ENCODE peak calls at places on chromosomes 11 and 22, in nine cellular contexts. F is GM13977, U is IMR-90, S is PC-3, I is astrocyte of the spinal cord, C is left ventricle myocardium inferior, O is brain microvascular endothelial cell, K is bronchial epithelial cell, Q is tibial artery. P is an unnamed sample.

GRCh38 chr11:32266611-32267010 is 168.7 kb downstream of the WT1 start:
- DNase-seq in F (no peak), U (peak; percentile 4), S (no peak), I (no peak), C (no peak), O (no peak), K (no peak), Q (no peak), P (no peak)

GRCh38 chr22:45683680-45684079 is 12.0 kb downstream of the ATXN10 start:
- DNase-seq in F (no peak), U (no peak), S (no peak), I (no peak), C (no peak), O (no peak), K (no peak), Q (no peak), P (no peak)

GRCh38 chr11:67780056-67780455 is 105.6 kb upstream of the ALDH3B2 start:
- DNase-seq in F (no peak), U (no peak), S (no peak), I (no peak), C (no peak), O (no peak), K (no peak), Q (no peak), P (no peak)

GRCh38 chr22:46087816-46088277 is 62.5 kb upstream of the PPARA start:
- DNase-seq in F (no peak), U (peak; percentile 86), S (no peak), I (peak; percentile 93), C (peak; percentile 93), O (peak; percentile 90), K (no peak), Q (peak; percentile 98), P (peak; percentile 84)

GRCh38 chr11:8011383-8011782 is 24.2 kb downstream of the EIF3F start:
- DNase-seq in F (no peak), U (no peak), S (no peak), I (no peak), C (no peak), O (no peak), K (no peak), Q (no peak), P (no peak)

GRCh38 chr11:31340903-31341572 is 28.5 kb downstream of the DCDC1 start:
- DNase-seq in F (peak; percentile 31), U (peak; percentile 41), S (peak; percentile 50), I (peak; percentile 20), C (no peak), O (peak; percentile 23), K (peak; percentile 43), Q (no peak), P (peak; percentile 52)

GRCh38 chr11:131326829-131327228 is 43.6 kb upstream of the NTM start:
- DNase-seq in F (no peak), U (no peak), S (no peak), I (no peak), C (no peak), O (no peak), K (no peak), Q (no peak), P (no peak)

GRCh38 chr11:125338886-125339811 is 156.9 kb downstream of the FEZ1 start:
- DNase-seq in F (no peak), U (no peak), S (no peak), I (peak; percentile 61), C (no peak), O (peak; percentile 19), K (no peak), Q (peak; percentile 66), P (no peak)

GRCh38 chr11:70087446-70088167 is 9.5 kb downstream of the ANO1 start:
- DNase-seq in F (no peak), U (no peak), S (no peak), I (no peak), C (no peak), O (no peak), K (no peak), Q (no peak), P (no peak)

GRCh38 chr22:22711532-22711913 is 67.1 kb downstream of the GGTLC2 start:
- DNase-seq in F (no peak), U (no peak), S (no peak), I (no peak), C (no peak), O (no peak), K (no peak), Q (peak; percentile 21), P (no peak)

GRCh38 chr11:44563716-44564115 is 1.7 kb upstream of the CD82 start:
- DNase-seq in F (no peak), U (peak; percentile 81), S (no peak), I (peak; percentile 52), C (no peak), O (peak; percentile 70), K (no peak), Q (no peak), P (no peak)

GRCh38 chr11:1882265-1883238 is 9.1 kb downstream of the PRR33 start:
- DNase-seq in F (peak; percentile 93), U (peak; percentile 41), S (peak; percentile 77), I (peak; percentile 64), C (peak; percentile 88), O (peak; percentile 41), K (peak; percentile 35), Q (peak; percentile 84), P (peak; percentile 79)

GRCh38 chr22:45997077-45997774 is 20.3 kb upstream of the WNT7B start:
- DNase-seq in F (peak; percentile 68), U (peak; percentile 95), S (peak; percentile 64), I (peak; percentile 98), C (peak; percentile 95), O (peak; percentile 93), K (peak; percentile 37), Q (peak; percentile 96), P (peak; percentile 51)

GRCh38 chr11:118841469-118842222 is 42.0 kb upstream of the CXCR5 start:
- DNase-seq in F (peak; percentile 46), U (no peak), S (no peak), I (no peak), C (no peak), O (no peak), K (no peak), Q (no peak), P (no peak)

GRCh38 chr11:104191124-104191523 is 27.2 kb upstream of the PDGFD start:
- DNase-seq in F (no peak), U (peak; percentile 49), S (peak; percentile 10), I (peak; percentile 5), C (no peak), O (peak; percentile 24), K (no peak), Q (no peak), P (no peak)

GRCh38 chr11:93478841-93479240 is 64.3 kb downstream of the SMCO4 start:
- DNase-seq in F (no peak), U (no peak), S (no peak), I (no peak), C (no peak), O (no peak), K (no peak), Q (no peak), P (no peak)

DNA sequence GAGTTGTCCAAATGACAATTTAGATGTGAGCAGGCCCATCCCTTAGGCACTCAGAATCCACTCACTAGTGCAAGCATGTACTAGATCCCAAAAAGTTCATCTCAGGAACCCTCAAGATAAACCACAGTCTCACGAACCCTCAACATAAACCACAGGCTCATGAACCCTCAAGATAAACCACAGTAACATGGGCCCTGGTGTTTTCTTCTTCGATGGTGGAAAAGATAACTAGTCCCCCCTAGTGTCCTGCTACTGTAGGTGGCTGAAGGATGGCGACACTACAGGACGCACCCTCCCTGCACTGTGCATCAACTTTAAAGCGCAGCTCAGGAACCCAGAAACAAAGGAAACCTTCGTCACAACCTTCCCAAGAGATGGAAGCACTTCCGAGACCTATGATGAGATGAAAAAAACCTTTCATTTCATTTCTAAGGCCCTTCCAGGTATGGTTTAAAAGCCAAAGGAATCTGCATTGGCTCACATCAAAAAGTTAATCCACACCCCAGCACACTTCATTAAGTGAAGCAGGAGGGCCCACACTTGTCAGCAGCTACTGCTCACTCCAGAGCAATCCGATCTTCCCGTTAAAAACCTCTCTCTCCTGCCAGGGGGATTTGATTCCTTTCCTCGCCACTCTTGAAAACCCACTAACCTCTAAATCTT is 2.4 kb downstream of the LARGE1 start:
- DNase-seq in F (peak; percentile 49), U (peak; percentile 50), S (no peak), I (no peak), C (no peak), O (no peak), K (no peak), Q (no peak), P (no peak)
- TF ChIP-seq CTCF in F (peak; percentile 51), U (peak; percentile 51), S (no peak), I (peak; percentile 7), C (peak; percentile 39), O (peak; percentile 57), K (no peak), Q (no peak), P (no peak)

GRCh38 chr11:13235895-13236294 is 41.7 kb upstream of the BMAL1 start:
- DNase-seq in F (no peak), U (no peak), S (no peak), I (no peak), C (no peak), O (no peak), K (no peak), Q (no peak), P (no peak)

GRCh38 chr11:13233173-13233572 is 44.4 kb upstream of the BMAL1 start:
- DNase-seq in F (no peak), U (no peak), S (no peak), I (no peak), C (no peak), O (no peak), K (no peak), Q (no peak), P (no peak)

GRCh38 chr11:13242564-13242963 is 35.0 kb upstream of the BMAL1 start:
- DNase-seq in F (no peak), U (no peak), S (peak; percentile 35), I (no peak), C (no peak), O (no peak), K (peak; percentile 37), Q (no peak), P (no peak)

GRCh38 chr11:13238879-13239514 is 38.6 kb upstream of the BMAL1 start:
- DNase-seq in F (peak; percentile 23), U (peak; percentile 41), S (peak; percentile 70), I (peak; percentile 33), C (peak; percentile 22), O (peak; percentile 44), K (peak; percentile 35), Q (no peak), P (peak; percentile 72)
- TF ChIP-seq CTCF in F (peak; percentile 89), U (peak; percentile 76), S (peak; percentile 94), I (peak; percentile 92), C (peak; percentile 82), O (peak; percentile 92), K (peak; percentile 82), Q (peak; percentile 60), P (peak; percentile 68)

DNA sequence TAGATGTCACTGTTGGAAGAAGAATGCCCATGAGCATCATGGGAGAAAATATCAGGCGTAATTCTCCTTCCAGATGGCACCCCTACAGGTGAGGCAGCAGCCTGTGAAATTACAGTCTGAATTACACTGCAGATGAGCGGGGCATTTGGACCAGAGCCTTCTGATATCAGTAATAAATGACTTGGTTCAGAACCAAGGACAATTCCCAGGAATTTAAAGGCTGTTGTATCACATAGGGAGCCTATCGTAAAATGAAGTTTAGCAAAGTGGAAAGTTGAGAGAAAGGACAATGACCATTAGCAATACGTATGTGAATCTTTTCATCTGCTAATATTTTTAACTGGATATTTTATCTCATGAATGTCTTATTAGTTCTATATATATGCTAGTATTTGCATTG is 61.3 kb downstream of the PRMT3 start:
- DNase-seq in F (no peak), U (no peak), S (peak; percentile 3), I (no peak), C (no peak), O (no peak), K (no peak), Q (no peak), P (no peak)
- TF ChIP-seq CTCF in F (no peak), U (no peak), S (no peak), I (no peak), C (no peak), O (no peak), K (no peak), Q (no peak), P (no peak)

GRCh38 chr11:62245271-62245753 is 3.3 kb downstream of the SCGB1D2 start:
- DNase-seq in F (peak; percentile 25), U (peak; percentile 28), S (peak; percentile 63), I (peak; percentile 33), C (no peak), O (peak; percentile 27), K (peak; percentile 35), Q (no peak), P (peak; percentile 34)
- TF ChIP-seq CTCF in F (peak; percentile 9), U (no peak), S (peak; percentile 40), I (peak; percentile 3), C (no peak), O (peak; percentile 46), K (no peak), Q (no peak), P (peak; percentile 16)

P was measured in MCF 10A.